ENCODE peak calls at places on chromosomes 5 and 9, in six cellular contexts. One of them, this sample, is unnamed.
A peak's percentile ranks its signal among the peaks of the same experiment; 100 is the strongest.

GRCh38 chr9:104740596-104740995 is 6.9 kb upstream of the NIPSNAP3A start:
- DNase-seq in trophoblast cell: no peak
- DNase-seq in neuronal stem cell: no peak
- DNase-seq in mesenchymal stem cell: no peak
- DNase-seq in H1: no peak
- DNase-seq in H9: no peak
- DNase-seq in this sample: peak; percentile 64

GRCh38 chr5:132313378-132313777 is 19.2 kb downstream of the SLC22A4 start:
- DNase-seq in trophoblast cell: no peak
- DNase-seq in neuronal stem cell: no peak
- DNase-seq in mesenchymal stem cell: no peak
- DNase-seq in H1: no peak
- DNase-seq in H9: no peak
- DNase-seq in this sample: peak; percentile 61

GRCh38 chr5:173472164-173472563 is 143.9 kb upstream of the STC2 start:
- DNase-seq in trophoblast cell: no peak
- DNase-seq in neuronal stem cell: no peak
- DNase-seq in mesenchymal stem cell: peak; percentile 94
- DNase-seq in H1: no peak
- DNase-seq in H9: no peak
- DNase-seq in this sample: peak; percentile 99

GRCh38 chr9:36924071-36924470 is 110.0 kb downstream of the PAX5 start:
- DNase-seq in trophoblast cell: peak; percentile 18
- DNase-seq in neuronal stem cell: no peak
- DNase-seq in mesenchymal stem cell: peak; percentile 65
- DNase-seq in H1: no peak
- DNase-seq in H9: no peak
- DNase-seq in this sample: peak; percentile 81

GRCh38 chr5:102720954-102721353 is 34.2 kb upstream of the PAM start:
- DNase-seq in trophoblast cell: no peak
- DNase-seq in neuronal stem cell: no peak
- DNase-seq in mesenchymal stem cell: no peak
- DNase-seq in H1: no peak
- DNase-seq in H9: no peak
- DNase-seq in this sample: peak; percentile 62

GRCh38 chr5:126445502-126446174 is 22.4 kb downstream of the GRAMD2B start:
- DNase-seq in trophoblast cell: peak; percentile 24
- DNase-seq in neuronal stem cell: no peak
- DNase-seq in mesenchymal stem cell: no peak
- DNase-seq in H1: no peak
- DNase-seq in H9: no peak
- DNase-seq in this sample: peak; percentile 46

GRCh38 chr9:113579270-113580040 is 115.9 kb downstream of the RGS3 start:
- DNase-seq in trophoblast cell: no peak
- DNase-seq in neuronal stem cell: no peak
- DNase-seq in mesenchymal stem cell: peak; percentile 71
- DNase-seq in H1: no peak
- DNase-seq in H9: no peak
- DNase-seq in this sample: peak; percentile 60

GRCh38 chr9:112013261-112013660 is 116.6 kb downstream of the UGCG start:
- DNase-seq in trophoblast cell: no peak
- DNase-seq in neuronal stem cell: no peak
- DNase-seq in mesenchymal stem cell: no peak
- DNase-seq in H1: no peak
- DNase-seq in H9: no peak
- DNase-seq in this sample: no peak

GRCh38 chr9:37969130-37969529 is 65.2 kb upstream of the SLC25A51 start:
- DNase-seq in trophoblast cell: no peak
- DNase-seq in neuronal stem cell: no peak
- DNase-seq in mesenchymal stem cell: no peak
- DNase-seq in H1: no peak
- DNase-seq in H9: no peak
- DNase-seq in this sample: peak; percentile 62

GRCh38 chr5:150155258-150156032 is at the start of gene PDGFRB:
- DNase-seq in trophoblast cell: no peak
- DNase-seq in neuronal stem cell: peak; percentile 65
- DNase-seq in mesenchymal stem cell: peak; percentile 91
- DNase-seq in H1: no peak
- DNase-seq in H9: peak; percentile 76
- DNase-seq in this sample: peak; percentile 89

GRCh38 chr9:86667307-86667706 is 280.0 kb downstream of the GAS1 start:
- DNase-seq in trophoblast cell: no peak
- DNase-seq in neuronal stem cell: no peak
- DNase-seq in mesenchymal stem cell: no peak
- DNase-seq in H1: no peak
- DNase-seq in H9: no peak
- DNase-seq in this sample: peak; percentile 74

GRCh38 chr5:17077447-17078233 is 139.8 kb upstream of the BASP1 start:
- DNase-seq in trophoblast cell: no peak
- DNase-seq in neuronal stem cell: no peak
- DNase-seq in mesenchymal stem cell: no peak
- DNase-seq in H1: no peak
- DNase-seq in H9: no peak
- DNase-seq in this sample: no peak

GRCh38 chr5:116135344-116135743 is 50.5 kb downstream of the COMMD10 start:
- DNase-seq in trophoblast cell: no peak
- DNase-seq in neuronal stem cell: no peak
- DNase-seq in mesenchymal stem cell: no peak
- DNase-seq in H1: no peak
- DNase-seq in H9: no peak
- DNase-seq in this sample: no peak

GRCh38 chr5:36363101-36363500 is 61.4 kb upstream of the RANBP3L start:
- DNase-seq in trophoblast cell: peak; percentile 74
- DNase-seq in neuronal stem cell: no peak
- DNase-seq in mesenchymal stem cell: peak; percentile 35
- DNase-seq in H1: no peak
- DNase-seq in H9: peak; percentile 42
- DNase-seq in this sample: peak; percentile 43

GRCh38 chr9:123356851-123357747 is 1.1 kb downstream of the CRB2 start:
- DNase-seq in trophoblast cell: no peak
- DNase-seq in neuronal stem cell: peak; percentile 81
- DNase-seq in mesenchymal stem cell: no peak
- DNase-seq in H1: no peak
- DNase-seq in H9: no peak
- DNase-seq in this sample: no peak

GRCh38 chr9:83706703-83707517 is 848 bp downstream of the UBQLN1 start:
- DNase-seq in trophoblast cell: peak; percentile 22
- DNase-seq in neuronal stem cell: peak; percentile 70
- DNase-seq in mesenchymal stem cell: peak; percentile 59
- DNase-seq in H1: peak; percentile 34
- DNase-seq in H9: peak; percentile 68
- DNase-seq in this sample: peak; percentile 19

GRCh38 chr5:132049559-132049958 is 10.9 kb upstream of the IL3 start:
- DNase-seq in trophoblast cell: no peak
- DNase-seq in neuronal stem cell: no peak
- DNase-seq in mesenchymal stem cell: no peak
- DNase-seq in H1: no peak
- DNase-seq in H9: no peak
- DNase-seq in this sample: no peak

GRCh38 chr5:84403773-84404172 is 19.1 kb upstream of the EDIL3 start:
- DNase-seq in trophoblast cell: no peak
- DNase-seq in neuronal stem cell: no peak
- DNase-seq in mesenchymal stem cell: peak; percentile 79
- DNase-seq in H1: no peak
- DNase-seq in H9: no peak
- DNase-seq in this sample: peak; percentile 97

GRCh38 chr5:33688041-33688980 is 203.5 kb downstream of the ADAMTS12 start:
- DNase-seq in trophoblast cell: no peak
- DNase-seq in neuronal stem cell: no peak
- DNase-seq in mesenchymal stem cell: no peak
- DNase-seq in H1: no peak
- DNase-seq in H9: no peak
- DNase-seq in this sample: no peak
- H4K91ac ChIP-seq in trophoblast cell: no peak overlapping the region
- H4K91ac ChIP-seq in neuronal stem cell: no peak overlapping the region
- H4K91ac ChIP-seq in mesenchymal stem cell: no peak overlapping the region
- H4K91ac ChIP-seq in H1: no peak overlapping the region
- H4K91ac ChIP-seq in H9: no peak overlapping the region
- H4K91ac ChIP-seq in this sample: no peak overlapping the region

DNA sequence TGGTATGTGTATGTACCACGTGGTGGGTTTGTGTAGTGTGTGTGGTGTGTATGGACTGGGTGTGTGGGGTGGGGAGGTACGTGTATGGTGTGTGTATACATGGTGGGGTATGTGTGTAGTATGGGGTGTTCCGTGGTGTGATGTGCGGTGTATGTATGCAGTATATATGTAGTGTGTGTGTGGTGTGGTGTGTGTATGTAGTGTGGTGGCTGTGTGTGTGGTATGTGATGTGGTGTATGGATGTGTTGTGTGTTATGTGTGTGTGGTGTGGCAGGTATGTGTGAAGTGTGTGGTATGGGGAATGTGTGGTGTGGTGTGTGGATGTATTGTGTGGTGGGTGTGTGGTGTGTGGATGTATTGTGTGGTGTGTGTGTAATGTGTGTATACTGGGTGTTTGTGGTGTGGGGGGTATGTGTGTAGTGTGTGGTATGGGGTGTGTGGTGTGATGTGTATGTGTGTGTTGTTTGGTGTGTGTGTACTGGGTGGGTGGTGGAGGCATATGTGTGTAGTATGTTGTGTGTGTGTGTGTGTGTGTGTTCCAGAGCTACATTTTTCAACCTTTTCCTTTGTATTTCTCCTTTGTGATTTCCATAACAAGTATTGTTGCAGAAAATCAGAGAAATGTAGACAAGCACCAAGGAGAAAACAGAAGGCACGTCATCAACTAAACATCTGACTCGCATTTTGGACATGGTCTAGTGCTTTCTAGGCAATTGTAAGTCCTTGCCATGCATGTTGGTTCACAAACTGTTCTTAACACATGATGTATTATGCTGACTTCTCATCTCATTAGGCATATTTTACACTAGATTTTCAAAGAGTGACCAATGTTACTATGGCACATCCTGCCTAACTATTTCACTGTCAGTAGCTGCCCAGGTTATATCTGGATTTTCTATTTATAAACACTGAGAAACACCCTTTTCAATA is 13.2 kb downstream of the SEMA4D start:
- DNase-seq in trophoblast cell: no peak
- DNase-seq in neuronal stem cell: no peak
- DNase-seq in mesenchymal stem cell: peak; percentile 28
- DNase-seq in H1: no peak
- DNase-seq in H9: peak; percentile 12
- DNase-seq in this sample: peak; percentile 24
- H4K91ac ChIP-seq in trophoblast cell: no peak overlapping the region
- H4K91ac ChIP-seq in neuronal stem cell: peak overlapping the region; percentile 38
- H4K91ac ChIP-seq in mesenchymal stem cell: peak overlapping the region; percentile 66
- H4K91ac ChIP-seq in H1: no peak overlapping the region
- H4K91ac ChIP-seq in H9: no peak overlapping the region
- H4K91ac ChIP-seq in this sample: no peak overlapping the region

DNA sequence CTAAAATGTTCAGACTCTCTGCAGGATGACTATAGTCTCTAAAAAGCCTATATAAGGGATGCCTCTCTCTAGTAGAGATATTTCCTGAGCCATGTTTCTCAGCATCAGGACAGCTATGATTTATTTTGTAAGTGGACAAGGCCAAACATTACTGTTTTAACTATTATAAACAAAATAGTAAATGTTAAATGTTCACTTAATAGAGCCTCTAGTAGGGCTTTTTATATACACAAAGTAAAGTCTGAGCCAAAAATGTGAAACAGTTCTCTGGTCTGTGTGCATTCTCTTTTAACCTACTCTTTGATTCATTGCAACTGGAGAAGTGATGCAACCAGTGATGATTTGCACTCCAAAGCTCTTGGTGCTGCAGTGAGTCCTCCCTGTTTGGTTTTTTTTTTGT is 220.5 kb downstream of the GDNF start:
- DNase-seq in trophoblast cell: no peak
- DNase-seq in neuronal stem cell: no peak
- DNase-seq in mesenchymal stem cell: peak; percentile 92
- DNase-seq in H1: no peak
- DNase-seq in H9: no peak
- DNase-seq in this sample: peak; percentile 86
- H4K91ac ChIP-seq in trophoblast cell: no peak overlapping the region
- H4K91ac ChIP-seq in neuronal stem cell: no peak overlapping the region
- H4K91ac ChIP-seq in mesenchymal stem cell: no peak overlapping the region
- H4K91ac ChIP-seq in H1: no peak overlapping the region
- H4K91ac ChIP-seq in H9: no peak overlapping the region
- H4K91ac ChIP-seq in this sample: no peak overlapping the region

DNA sequence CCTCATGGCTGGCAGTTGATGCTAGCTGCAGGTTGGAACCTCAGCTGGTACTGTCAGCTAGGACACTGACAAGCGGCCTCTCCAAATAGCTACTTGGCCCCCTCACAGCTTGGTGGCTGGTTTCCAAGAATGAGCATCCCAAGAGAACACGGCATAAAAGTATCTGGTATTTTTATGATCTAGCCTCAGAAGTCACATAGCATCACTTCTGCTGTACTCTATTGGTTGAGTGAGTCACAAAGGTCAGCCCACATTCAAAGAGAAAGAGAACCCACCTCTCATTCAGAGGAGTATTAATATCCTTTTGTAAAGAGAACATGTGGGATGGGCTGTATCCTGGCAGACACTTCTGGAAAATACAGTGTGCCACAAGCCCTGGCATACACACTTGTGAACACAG is 6.0 kb upstream of the SIL1 start:
- DNase-seq in trophoblast cell: no peak
- DNase-seq in neuronal stem cell: no peak
- DNase-seq in mesenchymal stem cell: no peak
- DNase-seq in H1: no peak
- DNase-seq in H9: no peak
- DNase-seq in this sample: no peak
- H4K91ac ChIP-seq in trophoblast cell: no peak overlapping the region
- H4K91ac ChIP-seq in neuronal stem cell: peak overlapping the region; percentile 34
- H4K91ac ChIP-seq in mesenchymal stem cell: no peak overlapping the region
- H4K91ac ChIP-seq in H1: no peak overlapping the region
- H4K91ac ChIP-seq in H9: no peak overlapping the region
- H4K91ac ChIP-seq in this sample: no peak overlapping the region

GRCh38 chr5:80620206-80620605 is 34.2 kb upstream of the MSH3 start:
- DNase-seq in trophoblast cell: no peak
- DNase-seq in neuronal stem cell: no peak
- DNase-seq in mesenchymal stem cell: peak; percentile 34
- DNase-seq in H1: no peak
- DNase-seq in H9: no peak
- DNase-seq in this sample: peak; percentile 59

GRCh38 chr5:80625230-80625629 is 29.2 kb upstream of the MSH3 start:
- DNase-seq in trophoblast cell: no peak
- DNase-seq in neuronal stem cell: no peak
- DNase-seq in mesenchymal stem cell: no peak
- DNase-seq in H1: no peak
- DNase-seq in H9: no peak
- DNase-seq in this sample: no peak

GRCh38 chr5:80619081-80619480 is 35.4 kb upstream of the MSH3 start:
- DNase-seq in trophoblast cell: no peak
- DNase-seq in neuronal stem cell: no peak
- DNase-seq in mesenchymal stem cell: no peak
- DNase-seq in H1: no peak
- DNase-seq in H9: no peak
- DNase-seq in this sample: no peak

GRCh38 chr5:80623911-80624457 is 30.5 kb upstream of the MSH3 start:
- DNase-seq in trophoblast cell: no peak
- DNase-seq in neuronal stem cell: no peak
- DNase-seq in mesenchymal stem cell: no peak
- DNase-seq in H1: no peak
- DNase-seq in H9: no peak
- DNase-seq in this sample: no peak

GRCh38 chr5:80622756-80623155 is 31.7 kb upstream of the MSH3 start:
- DNase-seq in trophoblast cell: no peak
- DNase-seq in neuronal stem cell: no peak
- DNase-seq in mesenchymal stem cell: no peak
- DNase-seq in H1: no peak
- DNase-seq in H9: no peak
- DNase-seq in this sample: no peak
- H4K91ac ChIP-seq in trophoblast cell: no peak overlapping the region
- H4K91ac ChIP-seq in neuronal stem cell: no peak overlapping the region
- H4K91ac ChIP-seq in mesenchymal stem cell: no peak overlapping the region
- H4K91ac ChIP-seq in H1: no peak overlapping the region
- H4K91ac ChIP-seq in H9: no peak overlapping the region
- H4K91ac ChIP-seq in this sample: no peak overlapping the region

This sample was measured in IMR-90.